ENCODE peak calls at places on chromosomes 11 and 22, in nine cellular contexts. L is GM23338, A is OCI-LY7, Q is GM23248, Y is HCT116, G is SK-N-SH, H is MM.1S, O is neural progenitor cell, T is hepatocyte. Z is an unnamed sample.

GRCh38 chr11:72840780-72841179 is 26.6 kb downstream of the ATG16L2 start:
- DNase-seq in L (no peak), A (no peak), Q (peak; percentile 91), Y (no peak), G (no peak), H (no peak), O (no peak), T (no peak), Z (peak; percentile 25)

GRCh38 chr11:65551572-65552398 is 6.4 kb downstream of the LTBP3 start:
- DNase-seq in L (peak; percentile 83), A (peak; percentile 91), Q (peak; percentile 41), Y (peak; percentile 64), G (peak; percentile 85), H (peak; percentile 91), O (peak; percentile 70), T (peak; percentile 78), Z (peak; percentile 71)

GRCh38 chr22:46175631-46176030 is 25.3 kb downstream of the PPARA start:
- DNase-seq in L (no peak), A (no peak), Q (peak; percentile 93), Y (no peak), G (no peak), H (no peak), O (no peak), T (no peak), Z (peak; percentile 79)

GRCh38 chr22:47083379-47083986 is 321.0 kb downstream of the TBC1D22A start:
- DNase-seq in L (no peak), A (no peak), Q (no peak), Y (no peak), G (no peak), H (no peak), O (no peak), T (no peak), Z (no peak)

GRCh38 chr22:36871669-36872081 is 10.9 kb downstream of the NCF4 start:
- DNase-seq in L (peak; percentile 30), A (no peak), Q (peak; percentile 41), Y (peak; percentile 46), G (peak; percentile 14), H (no peak), O (peak; percentile 10), T (peak; percentile 39), Z (peak; percentile 78)

GRCh38 chr11:126339866-126340434 is 15.5 kb upstream of the ST3GAL4 start:
- DNase-seq in L (no peak), A (no peak), Q (peak; percentile 32), Y (no peak), G (no peak), H (no peak), O (peak; percentile 35), T (no peak), Z (peak; percentile 89)

GRCh38 chr11:2791139-2791520 is 91.3 kb upstream of the KCNQ1OT1 start:
- DNase-seq in L (no peak), A (no peak), Q (no peak), Y (no peak), G (no peak), H (no peak), O (no peak), T (no peak), Z (no peak)

GRCh38 chr11:65590240-65590738 is 5.3 kb downstream of the KCNK7 start:
- DNase-seq in L (no peak), A (no peak), Q (no peak), Y (no peak), G (no peak), H (no peak), O (no peak), T (no peak), Z (no peak)

GRCh38 chr22:36528336-36528735 is 630 bp downstream of the EIF3D start:
- DNase-seq in L (no peak), A (peak; percentile 31), Q (peak; percentile 68), Y (no peak), G (peak; percentile 49), H (peak; percentile 27), O (no peak), T (peak; percentile 29), Z (no peak)

GRCh38 chr22:36391648-36392047 is 3.9 kb upstream of the MYH9 start:
- DNase-seq in L (no peak), A (no peak), Q (no peak), Y (no peak), G (no peak), H (no peak), O (no peak), T (no peak), Z (no peak)

GRCh38 chr22:39185601-39186012 is 33.1 kb upstream of the CBX7 start:
- DNase-seq in L (no peak), A (no peak), Q (peak; percentile 98), Y (no peak), G (no peak), H (no peak), O (no peak), T (no peak), Z (no peak)

DNA sequence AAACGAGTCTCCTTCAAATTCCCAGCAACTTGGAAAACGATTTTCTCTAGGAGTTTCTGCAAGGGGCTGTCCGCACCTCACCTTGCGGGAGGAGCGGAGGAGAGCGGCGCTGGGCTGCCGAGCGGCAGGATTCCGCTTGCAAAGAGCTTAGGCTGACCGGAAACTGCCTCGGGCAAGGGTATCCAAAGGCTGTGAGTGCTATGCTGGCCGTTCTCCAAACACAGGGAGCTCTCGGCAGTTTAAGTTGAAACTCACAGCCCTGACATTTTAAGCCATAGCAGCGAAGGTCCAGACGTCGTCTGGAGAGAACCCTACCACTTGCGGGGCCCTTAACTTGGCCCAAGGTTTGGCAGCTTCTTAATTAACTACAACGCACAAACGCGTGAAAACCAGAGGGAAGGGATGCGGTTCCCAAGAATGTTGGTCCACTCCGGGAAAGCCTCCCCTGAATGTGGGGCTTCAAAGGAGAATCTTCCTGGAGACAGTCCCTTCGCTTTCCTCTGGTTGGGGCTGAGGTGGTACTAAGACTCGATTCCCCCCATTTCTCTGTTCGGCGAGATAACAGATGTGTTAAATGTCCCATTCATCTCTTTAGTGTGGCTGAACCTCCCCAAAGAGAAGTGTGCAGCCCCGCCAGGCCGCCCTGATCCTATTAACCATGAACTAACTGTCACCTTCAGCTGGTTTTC is 1.1 kb upstream of the DBX1 start:
- DNase-seq in L (peak; percentile 89), A (no peak), Q (no peak), Y (no peak), G (peak; percentile 89), H (no peak), O (peak; percentile 68), T (peak; percentile 26), Z (no peak)
- H3K4me2 ChIP-seq in L (peak overlapping the region; percentile 79), A (no peak overlapping the region), Q (no peak overlapping the region), Y (no peak overlapping the region), G (peak overlapping the region; percentile 65), H (no peak overlapping the region), O (peak overlapping the region; percentile 96), T (peak overlapping the region; percentile 33), Z (no peak overlapping the region)

GRCh38 chr11:46202149-46202548 is 75.3 kb upstream of the CREB3L1 start:
- DNase-seq in L (peak; percentile 75), A (no peak), Q (no peak), Y (no peak), G (no peak), H (no peak), O (peak; percentile 58), T (no peak), Z (peak; percentile 47)
- TF ChIP-seq EZH2phosphoT487 in L (no peak), A (no peak), Q (no peak), Y (no peak), G (no peak), H (no peak), O (no peak), T (no peak), Z (no peak)

DNA sequence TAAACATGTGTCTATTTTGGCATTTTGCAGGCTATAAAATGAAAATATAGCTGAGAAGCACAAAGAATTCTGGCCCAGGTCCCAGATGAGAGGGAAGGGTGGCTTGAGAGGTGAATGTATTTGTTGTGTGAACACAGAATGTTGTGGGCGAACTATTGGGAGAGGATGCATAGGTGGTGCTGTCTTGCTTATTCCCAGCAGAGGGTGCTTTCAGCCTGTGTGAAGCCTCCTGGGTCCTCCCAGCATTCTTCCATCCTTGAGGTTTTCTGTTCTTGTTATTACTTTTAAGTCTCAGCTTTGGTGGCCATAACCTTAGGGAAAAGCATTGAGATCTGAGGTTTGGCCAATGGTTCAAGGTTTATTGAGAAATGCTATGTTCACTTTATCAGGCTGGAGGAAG is 108.7 kb upstream of the SNX19 start:
- DNase-seq in L (peak; percentile 85), A (peak; percentile 1), Q (peak; percentile 80), Y (no peak), G (peak; percentile 24), H (no peak), O (peak; percentile 61), T (peak; percentile 48), Z (peak; percentile 74)
- H3K4me2 ChIP-seq in L (no peak overlapping the region), A (no peak overlapping the region), Q (no peak overlapping the region), Y (no peak overlapping the region), G (no peak overlapping the region), H (no peak overlapping the region), O (no peak overlapping the region), T (no peak overlapping the region), Z (no peak overlapping the region)

GRCh38 chr11:120089036-120090001 is 48.6 kb downstream of the TRIM29 start:
- DNase-seq in L (no peak), A (no peak), Q (no peak), Y (no peak), G (no peak), H (no peak), O (no peak), T (no peak), Z (no peak)
- TF ChIP-seq EZH2phosphoT487 in L (no peak), A (no peak), Q (no peak), Y (no peak), G (no peak), H (no peak), O (no peak), T (no peak), Z (no peak)